ENCODE peak calls at places on chromosome X, in six cellular contexts. P is osteocyte; H is heart right ventricle; B is lower leg skin; E is activated CD4-positive, alpha-beta T cell treated with anti-CD3 and anti-CD28 coated beads, Interleukin-2, amount 50 U/mL, for 4 hours; U is hepatic stellate cell. D is an unnamed sample.

GRCh38 chrX:40661489-40661888 is 14.1 kb upstream of the CXorf38 start:
- DNase-seq in P (no peak), H (no peak), B (no peak), E (no peak), U (no peak), D (no peak)

GRCh38 chrX:136531951-136532350 is at the start of gene VGLL1:
- DNase-seq in P (no peak), H (no peak), B (no peak), E (no peak), U (no peak), D (no peak)

GRCh38 chrX:40773809-40774208 is 38.5 kb upstream of the MED14 start:
- DNase-seq in P (no peak), H (no peak), B (no peak), E (no peak), U (peak; percentile 31), D (no peak)

GRCh38 chrX:123184199-123184857 is at the start of gene GRIA3:
- DNase-seq in P (no peak), H (no peak), B (no peak), E (no peak), U (no peak), D (no peak)

GRCh38 chrX:118760025-118760424 is 32.6 kb downstream of the IL13RA1 start:
- DNase-seq in P (no peak), H (no peak), B (no peak), E (no peak), U (no peak), D (no peak)

GRCh38 chrX:45710081-45710801 is 509.6 kb upstream of the DIPK2B start:
- DNase-seq in P (no peak), H (no peak), B (no peak), E (no peak), U (peak; percentile 44), D (no peak)

GRCh38 chrX:1734806-1735205 is 119.9 kb downstream of the ASMT start:
- DNase-seq in P (no peak), H (no peak), B (no peak), E (no peak), U (no peak), D (no peak)

GRCh38 chrX:81003491-81004185 is 194.0 kb upstream of the BRWD3 start:
- DNase-seq in P (no peak), H (no peak), B (no peak), E (no peak), U (no peak), D (no peak)

GRCh38 chrX:102832661-102833060 is 104.4 kb upstream of the RAB40AL start:
- DNase-seq in P (no peak), H (no peak), B (no peak), E (no peak), U (peak; percentile 36), D (no peak)

GRCh38 chrX:114976321-114976720 is 41.1 kb downstream of the IL13RA2 start:
- DNase-seq in P (no peak), H (no peak), B (no peak), E (no peak), U (no peak), D (no peak)

D was measured in lung.